ENCODE peak calls at places on chromosomes 2 and 18, in seven cellular contexts. G, C, E, P, D, X and T are unnamed samples.
A peak's percentile ranks its signal among the peaks of the same experiment; 100 is the strongest.

GRCh38 chr2:219616550-219616949 is 10.9 kb upstream of the SLC4A3 start:
- DNase-seq in G (no peak), C (no peak), E (no peak), P (no peak), D (no peak), X (no peak), T (no peak)

GRCh38 chr2:135822855-135823254 is 14.1 kb downstream of the LCT start:
- DNase-seq in G (no peak), C (no peak), E (no peak), P (no peak), D (no peak), X (no peak), T (no peak)

GRCh38 chr2:15991231-15991630 is 50.9 kb downstream of the MYCN start:
- DNase-seq in G (no peak), C (no peak), E (no peak), P (peak; percentile 70), D (no peak), X (peak; percentile 54), T (no peak)

GRCh38 chr2:117067917-117068316 is 746.6 kb upstream of the DDX18 start:
- DNase-seq in G (no peak), C (no peak), E (no peak), P (no peak), D (no peak), X (no peak), T (no peak)

GRCh38 chr2:79191081-79191480 is 31.5 kb upstream of the REG3A start:
- DNase-seq in G (no peak), C (no peak), E (no peak), P (peak; percentile 16), D (no peak), X (no peak), T (no peak)

GRCh38 chr2:15820927-15821326 is 119.4 kb upstream of the MYCN start:
- DNase-seq in G (no peak), C (no peak), E (no peak), P (no peak), D (no peak), X (peak; percentile 70), T (no peak)

GRCh38 chr18:72544092-72544886 is at the start of gene CBLN2:
- DNase-seq in G (peak; percentile 89), C (no peak), E (peak; percentile 18), P (peak; percentile 72), D (peak; percentile 80), X (peak; percentile 24), T (peak; percentile 72)

GRCh38 chr2:135245055-135245454 is 193.0 kb downstream of the RAB3GAP1 start:
- DNase-seq in G (no peak), C (peak; percentile 6), E (peak; percentile 73), P (peak; percentile 78), D (no peak), X (peak; percentile 71), T (no peak)

DNA sequence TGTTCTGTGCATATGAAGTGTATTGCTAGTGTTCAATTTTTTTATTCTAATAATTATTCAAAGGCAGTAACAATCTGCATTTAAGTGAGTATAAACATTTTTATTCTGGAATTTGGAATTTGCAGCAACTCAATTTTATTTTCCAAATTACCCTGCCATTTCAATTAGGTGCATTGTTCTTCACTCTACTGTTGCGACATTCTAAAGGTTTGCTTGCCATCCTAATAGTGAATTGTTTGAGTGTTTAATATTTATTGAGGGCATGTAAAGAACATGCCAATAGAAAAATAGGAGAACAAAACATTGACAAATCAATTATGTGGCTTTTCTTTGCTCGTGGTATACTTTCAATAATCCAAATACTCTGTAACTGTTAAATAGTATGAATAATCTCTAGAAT is 18.0 kb downstream of the MEIS1 start:
- DNase-seq in G (no peak), C (no peak), E (no peak), P (no peak), D (no peak), X (no peak), T (no peak)
- H2BK5ac ChIP-seq in G (no peak overlapping the region), C (no peak overlapping the region), E (no peak overlapping the region), P (no peak overlapping the region), D (no peak overlapping the region), X (no peak overlapping the region), T (no peak overlapping the region)

GRCh38 chr2:156526950-156527636 is 90.9 kb downstream of the GPD2 start:
- DNase-seq in G (no peak), C (no peak), E (no peak), P (no peak), D (no peak), X (no peak), T (no peak)
- H3K23ac ChIP-seq in G (no peak overlapping the region), C (no peak overlapping the region), E (no peak overlapping the region), P (no peak overlapping the region), D (no peak overlapping the region), X (no peak overlapping the region), T (no peak overlapping the region)

DNA sequence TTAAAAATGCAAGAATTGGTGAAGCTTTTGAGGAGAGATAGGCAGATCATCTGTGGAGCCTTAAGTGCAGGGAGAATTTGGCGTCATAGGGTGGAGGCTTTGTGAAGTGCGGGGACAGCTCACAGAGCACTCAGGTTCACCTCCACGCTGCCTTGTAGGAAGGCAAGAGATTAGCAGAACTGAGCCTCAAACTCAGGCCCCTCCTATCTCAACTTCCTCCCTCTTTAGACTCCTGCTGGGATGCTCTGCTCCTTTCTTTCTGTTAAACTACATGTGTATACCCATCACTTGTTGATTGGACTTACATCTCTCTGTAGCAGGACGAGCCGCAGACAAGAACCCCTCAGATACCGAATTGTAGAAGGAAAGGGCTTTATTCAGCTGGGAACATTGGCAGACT is 422.2 kb downstream of the SETBP1 start:
- DNase-seq in G (no peak), C (no peak), E (no peak), P (peak; percentile 26), D (peak; percentile 29), X (no peak), T (no peak)
- H3K4me2 ChIP-seq in G (no peak overlapping the region), C (no peak overlapping the region), E (no peak overlapping the region), P (no peak overlapping the region), D (no peak overlapping the region), X (no peak overlapping the region), T (no peak overlapping the region)

GRCh38 chr2:25076749-25077148 is 34.9 kb downstream of the EFR3B start:
- DNase-seq in G (no peak), C (peak; percentile 14), E (no peak), P (no peak), D (no peak), X (no peak), T (no peak)
- H2BK5ac ChIP-seq in G (no peak overlapping the region), C (no peak overlapping the region), E (no peak overlapping the region), P (no peak overlapping the region), D (no peak overlapping the region), X (no peak overlapping the region), T (no peak overlapping the region)